ENCODE peak calls at places on chromosomes 7 and 10, in five cellular contexts. O, C, A, D and Q are unnamed samples. For H3K4me1, the result is how much of the 10 kb centered on the place peaks cover.

GRCh38 chr7:5507026-5507425 is 83.4 kb upstream of the TNRC18 start:
- DNase-seq in O (no peak), C (no peak), A (no peak), D (no peak), Q (no peak)

GRCh38 chr7:43018446-43018845 is 86.3 kb downstream of the MRPL32 start:
- DNase-seq in O (peak), C (no peak), A (no peak), D (no peak), Q (no peak)

GRCh38 chr10:80259405-80259871 is 30.0 kb downstream of the MAT1A start:
- DNase-seq in O (no peak), C (no peak), A (no peak), D (no peak), Q (no peak)

GRCh38 chr10:114911052-114911697 is 26.8 kb upstream of the TRUB1 start:
- DNase-seq in O (no peak), C (no peak), A (no peak), D (no peak), Q (no peak)

GRCh38 chr10:649798-650690 is 39.4 kb downstream of the DIP2C start:
- DNase-seq in O (peak), C (peak), A (no peak), D (peak), Q (no peak)

GRCh38 chr7:133910761-133911160 is 216.4 kb upstream of the LRGUK start:
- DNase-seq in O (no peak), C (no peak), A (no peak), D (no peak), Q (no peak)

GRCh38 chr10:79084012-79084971 is 15.5 kb downstream of the ZMIZ1 start:
- DNase-seq in O (peak), C (peak), A (peak), D (no peak), Q (peak)

GRCh38 chr10:52967806-52968795 is 195.5 kb upstream of the MBL2 start:
- DNase-seq in O (no peak), C (no peak), A (no peak), D (no peak), Q (no peak)

GRCh38 chr10:120979435-120980315 is 128.5 kb downstream of the WDR11 start:
- DNase-seq in O (peak), C (peak), A (no peak), D (peak), Q (no peak)

GRCh38 chr7:157944734-157945291 is 608.0 kb downstream of the DNAJB6 start:
- DNase-seq in O (no peak), C (peak), A (no peak), D (no peak), Q (no peak)

GRCh38 chr10:91681361-91682276 is 48.7 kb upstream of the PPP1R3C start:
- DNase-seq in O (no peak), C (no peak), A (peak), D (no peak), Q (no peak)

GRCh38 chr10:77637986-77638765 is 568 bp upstream of the KCNMA1 start:
- DNase-seq in O (peak), C (peak), A (no peak), D (no peak), Q (peak)

GRCh38 chr7:158343526-158343925 is 244.1 kb downstream of the PTPRN2 start:
- DNase-seq in O (no peak), C (no peak), A (no peak), D (no peak), Q (no peak)

GRCh38 chr7:104772405-104772821 is 241.6 kb upstream of the KMT2E start:
- DNase-seq in O (no peak), C (no peak), A (no peak), D (no peak), Q (no peak)

GRCh38 chr10:71823356-71823755 is 27.7 kb downstream of the PSAP start:
- DNase-seq in O (no peak), C (no peak), A (peak), D (no peak), Q (no peak)
- H3K4me1 ChIP-seq in O (under half), C (under half), A (under half), D (under half), Q (under half)

DNA sequence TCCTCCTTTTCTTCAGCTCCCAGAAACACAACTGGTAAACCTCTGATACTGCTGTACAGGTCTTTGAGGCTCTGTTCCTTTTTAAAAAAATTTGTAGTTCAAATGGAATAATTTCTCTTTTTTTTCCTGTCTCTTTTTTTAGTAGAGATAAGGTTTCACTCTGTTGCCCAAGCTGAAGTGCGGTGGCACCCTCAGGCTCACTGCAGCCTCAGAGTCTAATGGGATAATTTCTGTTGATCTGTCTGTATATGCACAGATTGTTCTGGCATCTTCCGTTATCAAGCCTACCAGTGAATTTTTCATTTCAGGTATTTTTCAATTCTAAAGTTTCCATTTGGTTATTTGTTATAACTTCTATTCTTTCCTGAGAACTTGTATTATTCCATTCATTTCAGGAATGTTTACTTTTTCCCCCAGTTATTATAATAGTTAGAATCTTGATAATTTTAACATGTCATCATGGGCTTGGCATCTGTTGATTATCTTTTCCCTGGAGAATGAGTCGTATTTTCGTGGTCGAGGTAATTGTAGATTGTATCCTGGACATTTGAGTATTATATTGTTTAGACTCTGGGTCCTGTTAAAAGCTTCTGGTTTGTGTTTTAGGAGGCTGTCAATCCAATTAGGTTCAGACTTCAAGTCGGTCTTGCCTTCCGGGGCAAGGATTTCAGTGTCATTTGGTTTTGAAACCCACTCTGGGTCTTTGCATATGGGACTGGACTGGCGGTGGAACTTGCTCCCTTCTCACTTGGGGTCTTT is 24.5 kb downstream of the CRCP start:
- DNase-seq in O (no peak), C (no peak), A (no peak), D (no peak), Q (no peak)
- TF ChIP-seq CTCF in O (no peak), C (no peak), A (no peak), D (no peak), Q (no peak)

GRCh38 chr7:30474485-30474884 is 4.1 kb downstream of the NOD1 start:
- DNase-seq in O (no peak), C (no peak), A (no peak), D (no peak), Q (no peak)
- H3K4me1 ChIP-seq in O (half or more), C (under half), A (under half), D (under half), Q (half or more)

GRCh38 chr10:3080608-3081007 is 13.3 kb downstream of the PFKP start:
- DNase-seq in O (peak), C (no peak), A (no peak), D (no peak), Q (no peak)
- TF ChIP-seq CTCF in O (no peak), C (no peak), A (no peak), D (no peak), Q (peak)

GRCh38 chr10:113001599-113002448 is 51.8 kb downstream of the TCF7L2 start:
- DNase-seq in O (no peak), C (no peak), A (no peak), D (no peak), Q (no peak)

GRCh38 chr10:113004219-113004618 is 54.2 kb downstream of the TCF7L2 start:
- DNase-seq in O (no peak), C (no peak), A (no peak), D (no peak), Q (no peak)

GRCh38 chr10:113002449-113002777 is 52.4 kb downstream of the TCF7L2 start:
- DNase-seq in O (no peak), C (no peak), A (no peak), D (no peak), Q (no peak)

GRCh38 chr10:113000876-113001598 is 51.0 kb downstream of the TCF7L2 start:
- DNase-seq in O (no peak), C (no peak), A (peak), D (peak), Q (peak)

DNA sequence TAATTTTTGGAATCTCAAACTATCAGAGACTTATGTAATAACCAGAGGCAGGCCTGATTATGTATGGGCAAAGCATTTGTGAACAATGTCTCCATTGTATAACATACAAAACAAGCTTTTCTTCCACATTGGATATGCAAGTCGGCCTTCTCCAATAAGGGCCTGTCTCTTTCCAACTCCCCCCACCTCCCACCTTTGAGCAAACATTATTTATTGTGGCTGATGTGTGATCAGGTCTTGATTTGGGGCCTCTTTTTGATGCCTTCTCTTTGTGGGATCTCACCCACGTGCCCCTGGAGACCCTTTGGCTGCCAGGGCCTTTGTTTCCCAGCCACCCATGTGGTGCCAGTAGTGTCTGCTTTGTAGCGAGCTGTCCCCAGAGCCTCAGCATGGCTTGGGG is 53.0 kb downstream of the TCF7L2 start:
- DNase-seq in O (no peak), C (no peak), A (no peak), D (no peak), Q (no peak)
- H3K4me1 ChIP-seq in O (half or more), C (under half), A (under half), D (under half), Q (under half)

DNA sequence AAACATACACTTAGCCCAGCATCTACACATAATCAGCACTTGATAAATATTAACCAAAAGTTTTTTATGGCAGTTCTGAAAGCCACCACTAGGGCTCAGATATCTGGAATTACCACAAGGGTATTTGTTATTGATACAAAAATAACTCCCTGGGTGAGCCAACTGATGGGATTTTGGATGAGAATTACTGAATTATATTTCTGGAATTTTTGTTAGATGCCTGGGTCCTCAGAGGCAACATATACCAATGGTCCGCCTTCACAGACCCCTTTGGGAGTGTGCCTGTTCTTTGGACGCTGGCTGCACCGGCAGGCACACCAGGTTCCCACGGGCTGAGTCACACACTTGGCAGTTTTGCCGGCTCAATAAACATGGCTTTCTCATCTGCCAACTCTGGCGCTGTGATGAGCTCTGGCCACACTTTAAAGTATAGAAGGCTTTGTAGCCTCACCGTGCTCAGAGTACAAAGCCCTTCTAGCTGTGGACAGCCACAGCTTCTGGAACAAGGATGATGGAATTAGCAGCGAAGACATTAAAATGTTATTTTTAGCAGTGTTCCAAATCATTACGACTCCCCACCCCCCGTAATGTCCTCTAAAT is 24.5 kb upstream of the EEPD1 start:
- DNase-seq in O (peak), C (peak), A (peak), D (no peak), Q (peak)
- TF ChIP-seq CTCF in O (peak), C (peak), A (peak), D (no peak), Q (peak)

GRCh38 chr10:102657451-102657850 is 13.2 kb downstream of the TRIM8 start:
- DNase-seq in O (no peak), C (no peak), A (no peak), D (no peak), Q (no peak)
- H3K4me1 ChIP-seq in O (under half), C (under half), A (under half), D (under half), Q (under half)